ENCODE peak calls at places on chromosomes 1 and 21, in four cellular contexts. One of them, this sample, is unnamed.

GRCh38 chr1:92480813-92481597 is 5.7 kb downstream of the GFI1 start:
- DNase-seq in endodermal cell: peak
- DNase-seq in CD8-positive, alpha-beta T cell: no peak
- DNase-seq in heart left ventricle: peak
- DNase-seq in this sample: no peak

GRCh38 chr21:43317254-43317748 is 109.6 kb downstream of the SIK1 start:
- DNase-seq in endodermal cell: no peak
- DNase-seq in CD8-positive, alpha-beta T cell: no peak
- DNase-seq in heart left ventricle: peak
- DNase-seq in this sample: no peak

GRCh38 chr1:88191917-88192316 is 492.2 kb upstream of the PKN2 start:
- DNase-seq in endodermal cell: no peak
- DNase-seq in CD8-positive, alpha-beta T cell: no peak
- DNase-seq in heart left ventricle: no peak
- DNase-seq in this sample: peak

GRCh38 chr1:228527596-228527995 is 40.4 kb downstream of the RNF187 start:
- DNase-seq in endodermal cell: no peak
- DNase-seq in CD8-positive, alpha-beta T cell: no peak
- DNase-seq in heart left ventricle: no peak
- DNase-seq in this sample: no peak

GRCh38 chr1:228964178-228964819 is 229.0 kb downstream of the RHOU start:
- DNase-seq in endodermal cell: peak
- DNase-seq in CD8-positive, alpha-beta T cell: no peak
- DNase-seq in heart left ventricle: no peak
- DNase-seq in this sample: no peak

GRCh38 chr1:19869929-19870328 is 12.3 kb upstream of the OTUD3 start:
- DNase-seq in endodermal cell: no peak
- DNase-seq in CD8-positive, alpha-beta T cell: no peak
- DNase-seq in heart left ventricle: no peak
- DNase-seq in this sample: no peak

GRCh38 chr21:45041351-45041805 is 33.0 kb upstream of the ADARB1 start:
- DNase-seq in endodermal cell: no peak
- DNase-seq in CD8-positive, alpha-beta T cell: no peak
- DNase-seq in heart left ventricle: peak
- DNase-seq in this sample: no peak

GRCh38 chr1:117600325-117600916 is 5.4 kb upstream of the TENT5C start:
- DNase-seq in endodermal cell: no peak
- DNase-seq in CD8-positive, alpha-beta T cell: no peak
- DNase-seq in heart left ventricle: no peak
- DNase-seq in this sample: no peak

GRCh38 chr1:210726621-210727020 is 397.9 kb downstream of the HHAT start:
- DNase-seq in endodermal cell: peak
- DNase-seq in CD8-positive, alpha-beta T cell: no peak
- DNase-seq in heart left ventricle: no peak
- DNase-seq in this sample: no peak

GRCh38 chr1:109902204-109902985 is 8.3 kb upstream of the CSF1 start:
- DNase-seq in endodermal cell: no peak
- DNase-seq in CD8-positive, alpha-beta T cell: no peak
- DNase-seq in heart left ventricle: no peak
- DNase-seq in this sample: no peak

GRCh38 chr1:153680120-153680403 is 1.6 kb downstream of the NPR1 start:
- DNase-seq in endodermal cell: peak
- DNase-seq in CD8-positive, alpha-beta T cell: no peak
- DNase-seq in heart left ventricle: no peak
- DNase-seq in this sample: no peak
- H3K4me3 ChIP-seq in endodermal cell: peak
- H3K4me3 ChIP-seq in CD8-positive, alpha-beta T cell: no peak
- H3K4me3 ChIP-seq in heart left ventricle: peak
- H3K4me3 ChIP-seq in this sample: no peak

GRCh38 chr1:58903450-58904298 is 119.8 kb upstream of the JUN start:
- DNase-seq in endodermal cell: peak
- DNase-seq in CD8-positive, alpha-beta T cell: peak
- DNase-seq in heart left ventricle: peak
- DNase-seq in this sample: peak
- H3K4me3 ChIP-seq in endodermal cell: peak
- H3K4me3 ChIP-seq in CD8-positive, alpha-beta T cell: peak
- H3K4me3 ChIP-seq in heart left ventricle: peak
- H3K4me3 ChIP-seq in this sample: peak

DNA sequence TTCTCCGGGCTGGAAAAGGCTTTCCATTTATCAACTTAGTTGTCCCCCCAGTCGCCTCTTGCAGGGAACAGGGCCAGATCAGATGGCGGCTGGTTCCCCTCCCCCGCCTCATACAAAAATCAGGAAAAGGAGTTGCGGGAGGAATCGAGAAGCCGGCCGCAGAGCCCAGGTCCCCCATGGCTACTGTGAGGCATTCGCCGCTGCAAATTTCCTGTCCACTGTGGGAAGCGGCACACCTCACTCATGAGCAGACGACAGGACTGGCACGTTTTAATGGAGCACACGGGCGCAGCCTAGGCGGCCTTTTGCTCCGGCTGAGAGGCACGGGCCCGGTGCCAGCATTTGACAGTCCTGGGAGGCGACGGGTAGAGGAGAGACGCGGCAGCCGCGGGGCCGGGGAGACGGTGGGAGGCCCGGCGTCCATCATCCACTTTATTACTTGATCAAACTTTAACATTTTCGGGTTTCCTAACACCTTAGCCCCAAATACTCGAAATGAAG is 1.1 kb downstream of the GNG4 start:
- DNase-seq in endodermal cell: peak
- DNase-seq in CD8-positive, alpha-beta T cell: no peak
- DNase-seq in heart left ventricle: no peak
- DNase-seq in this sample: no peak
- H3K4me3 ChIP-seq in endodermal cell: peak
- H3K4me3 ChIP-seq in CD8-positive, alpha-beta T cell: peak
- H3K4me3 ChIP-seq in heart left ventricle: peak
- H3K4me3 ChIP-seq in this sample: no peak

DNA sequence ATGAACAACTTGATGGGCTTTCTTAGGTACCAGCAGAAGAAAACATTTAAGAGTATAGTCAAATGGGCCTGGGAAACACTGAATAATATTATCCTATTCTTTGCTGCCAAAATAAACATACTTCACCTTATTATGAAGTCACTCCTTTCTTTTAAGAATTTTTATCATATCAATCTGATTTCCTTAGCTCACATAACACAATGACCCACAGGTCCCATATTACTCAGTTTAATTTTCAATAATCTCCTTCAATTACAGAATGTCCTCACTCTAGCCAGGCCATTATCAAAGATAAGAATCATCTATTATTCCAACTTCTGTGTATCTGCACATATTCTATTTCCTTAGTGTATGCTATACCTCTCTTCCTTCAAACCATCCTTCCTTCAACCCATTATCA is 63.0 kb downstream of the PIGK start:
- DNase-seq in endodermal cell: no peak
- DNase-seq in CD8-positive, alpha-beta T cell: no peak
- DNase-seq in heart left ventricle: no peak
- DNase-seq in this sample: no peak
- H3K4me3 ChIP-seq in endodermal cell: no peak
- H3K4me3 ChIP-seq in CD8-positive, alpha-beta T cell: no peak
- H3K4me3 ChIP-seq in heart left ventricle: no peak
- H3K4me3 ChIP-seq in this sample: no peak

GRCh38 chr21:27408826-27409225 is 441.9 kb upstream of the ADAMTS5 start:
- DNase-seq in endodermal cell: no peak
- DNase-seq in CD8-positive, alpha-beta T cell: no peak
- DNase-seq in heart left ventricle: no peak
- DNase-seq in this sample: no peak
- H3K4me3 ChIP-seq in endodermal cell: no peak
- H3K4me3 ChIP-seq in CD8-positive, alpha-beta T cell: no peak
- H3K4me3 ChIP-seq in heart left ventricle: no peak
- H3K4me3 ChIP-seq in this sample: no peak

DNA sequence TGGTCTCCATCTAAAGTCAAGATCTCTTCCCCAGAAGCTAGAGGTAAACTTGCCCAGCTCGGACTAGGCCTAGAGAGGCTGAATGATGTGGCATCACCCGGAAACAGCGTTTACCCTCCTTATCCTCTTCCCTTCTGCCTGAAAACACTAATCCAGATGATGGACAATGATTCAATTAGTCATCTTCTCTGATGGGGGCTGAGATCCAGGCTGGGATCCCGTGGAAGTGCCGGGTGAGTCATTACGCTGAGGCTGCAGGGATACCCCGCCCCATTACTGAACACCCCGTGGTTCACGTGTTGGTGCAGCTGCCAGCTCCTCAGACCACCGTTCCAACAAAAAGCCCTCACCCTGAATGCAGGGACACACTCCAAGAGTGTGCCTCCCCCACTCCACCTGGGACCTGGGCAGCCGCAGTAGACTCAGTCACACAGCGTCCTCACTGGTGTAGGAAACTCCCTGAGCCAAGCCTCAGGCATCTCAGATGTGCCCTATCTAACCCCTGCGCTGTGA is 2.0 kb downstream of the S100A6 start:
- DNase-seq in endodermal cell: peak
- DNase-seq in CD8-positive, alpha-beta T cell: no peak
- DNase-seq in heart left ventricle: no peak
- DNase-seq in this sample: no peak
- H3K4me3 ChIP-seq in endodermal cell: no peak
- H3K4me3 ChIP-seq in CD8-positive, alpha-beta T cell: peak
- H3K4me3 ChIP-seq in heart left ventricle: peak
- H3K4me3 ChIP-seq in this sample: no peak

DNA sequence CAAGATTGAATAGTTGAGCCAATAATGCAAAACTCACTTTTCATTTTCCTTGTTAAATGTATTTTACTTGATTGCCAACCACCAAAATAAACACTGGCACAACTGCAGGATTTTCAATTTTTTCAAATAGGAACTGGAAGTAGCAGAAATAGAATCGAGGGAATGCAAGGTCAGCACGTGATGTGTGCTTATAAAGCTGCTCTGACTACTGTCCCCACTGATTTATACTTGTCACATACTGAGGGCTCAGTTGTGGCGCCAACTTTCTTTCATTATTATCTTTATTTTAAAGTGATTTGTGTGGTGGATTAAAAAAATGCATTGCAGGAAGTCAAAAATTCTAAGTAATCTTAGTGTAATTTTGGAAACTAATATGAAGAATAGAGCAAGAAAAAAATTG is 404.2 kb upstream of the ADAMTS5 start:
- DNase-seq in endodermal cell: no peak
- DNase-seq in CD8-positive, alpha-beta T cell: no peak
- DNase-seq in heart left ventricle: no peak
- DNase-seq in this sample: no peak
- H3K4me3 ChIP-seq in endodermal cell: no peak
- H3K4me3 ChIP-seq in CD8-positive, alpha-beta T cell: no peak
- H3K4me3 ChIP-seq in heart left ventricle: no peak
- H3K4me3 ChIP-seq in this sample: no peak

GRCh38 chr1:212721388-212722247 is 22.0 kb upstream of the BATF3 start:
- DNase-seq in endodermal cell: no peak
- DNase-seq in CD8-positive, alpha-beta T cell: no peak
- DNase-seq in heart left ventricle: no peak
- DNase-seq in this sample: no peak
- H3K4me3 ChIP-seq in endodermal cell: no peak
- H3K4me3 ChIP-seq in CD8-positive, alpha-beta T cell: no peak
- H3K4me3 ChIP-seq in heart left ventricle: no peak
- H3K4me3 ChIP-seq in this sample: no peak

DNA sequence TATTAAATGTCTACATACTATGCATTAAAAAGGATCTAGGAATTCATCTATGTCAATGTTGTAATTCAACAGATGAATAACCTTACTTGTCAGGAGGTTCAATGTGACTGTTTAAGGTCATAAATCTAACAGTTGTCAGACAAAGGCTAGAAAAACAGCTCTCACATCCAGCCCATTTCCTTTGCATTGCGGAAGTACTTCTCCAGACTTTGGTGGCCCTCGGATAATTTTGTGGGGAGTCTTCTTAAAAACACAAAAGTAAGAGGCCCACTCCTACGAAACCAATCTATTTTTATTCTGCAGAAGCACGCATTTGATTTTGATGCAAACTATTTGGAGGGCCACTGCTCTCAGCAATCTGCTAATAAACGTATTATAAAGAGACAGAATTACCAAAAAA is 122.5 kb upstream of the CHRM3 start:
- DNase-seq in endodermal cell: no peak
- DNase-seq in CD8-positive, alpha-beta T cell: no peak
- DNase-seq in heart left ventricle: no peak
- DNase-seq in this sample: no peak
- H3K4me3 ChIP-seq in endodermal cell: no peak
- H3K4me3 ChIP-seq in CD8-positive, alpha-beta T cell: no peak
- H3K4me3 ChIP-seq in heart left ventricle: no peak
- H3K4me3 ChIP-seq in this sample: no peak

This sample was measured in GM12864.